ENCODE peak calls at places on chromosome 17, in six cellular contexts. J, C, L, D, M and H are unnamed samples.

GRCh38 chr17:6536053-6536452 is 20.3 kb downstream of the PITPNM3 start:
- DNase-seq in C (no peak), D (no peak), L (no peak), J (no peak), M (no peak), H (no peak)

GRCh38 chr17:75625813-75626486 is 7.3 kb upstream of the SMIM5 start:
- DNase-seq in C (peak), L (peak), M (no peak), J (peak), D (peak), H (peak)

GRCh38 chr17:65514082-65514481 is 47.4 kb downstream of the AXIN2 start:
- DNase-seq in C (no peak), D (no peak), M (no peak), J (no peak), L (no peak), H (no peak)

GRCh38 chr17:8060274-8060673 is 21.4 kb downstream of the ALOX15B start:
- DNase-seq in L (peak), M (peak), D (peak), C (no peak), J (peak), H (no peak)

GRCh38 chr17:41308251-41308917 is 725 bp downstream of the KRTAP16-1 start:
- DNase-seq in J (no peak), C (no peak), D (no peak), L (no peak), M (peak), H (no peak)

GRCh38 chr17:33725675-33726271 is 432.7 kb upstream of the ASIC2 start:
- DNase-seq in L (peak), D (peak), J (peak), M (no peak), C (no peak), H (peak)

GRCh38 chr17:57852041-57852954 is 2.5 kb upstream of the MRPS23 start:
- DNase-seq in J (no peak), D (peak), L (no peak), M (no peak), C (no peak), H (no peak)

GRCh38 chr17:12040478-12040877 is 19.8 kb downstream of the MAP2K4 start:
- DNase-seq in M (no peak), L (no peak), J (no peak), C (no peak), D (no peak), H (no peak)

GRCh38 chr17:3911271-3912053 is 4.8 kb downstream of the P2RX1 start:
- DNase-seq in L (no peak), C (peak), J (no peak), M (peak), D (no peak), H (peak)

GRCh38 chr17:29836643-29837042 is 93.4 kb downstream of the SSH2 start:
- DNase-seq in C (no peak), D (no peak), J (no peak), M (no peak), L (no peak), H (no peak)

GRCh38 chr17:30378191-30378796 is 433 bp upstream of the CPD start:
- DNase-seq in J (peak), D (peak), L (no peak), C (no peak), M (no peak), H (no peak)

GRCh38 chr17:64243340-64243739 is 19.7 kb downstream of the TEX2 start:
- DNase-seq in L (no peak), M (no peak), D (no peak), C (no peak), J (no peak), H (no peak)

GRCh38 chr17:62626719-62627218 is 701 bp upstream of the MRC2 start:
- DNase-seq in C (peak), L (peak), D (no peak), M (no peak), J (no peak), H (no peak)

GRCh38 chr17:75514299-75515228 is 773 bp downstream of the CASKIN2 start:
- DNase-seq in M (no peak), C (no peak), L (no peak), D (peak), J (peak), H (no peak)

GRCh38 chr17:48871551-48872351 is 20.8 kb upstream of the ATP5MC1 start:
- DNase-seq in M (no peak), D (no peak), C (no peak), L (peak), J (peak), H (no peak)

GRCh38 chr17:32623196-32623595 is 136.4 kb downstream of the CDK5R1 start:
- DNase-seq in M (no peak), J (no peak), L (no peak), D (no peak), C (no peak), H (no peak)

GRCh38 chr17:79179334-79179733 is 104.7 kb downstream of the ENGASE start:
- DNase-seq in M (no peak), C (no peak), J (no peak), L (no peak), D (no peak), H (no peak)

GRCh38 chr17:75684249-75684648 is 17.1 kb downstream of the SAP30BP start:
- DNase-seq in C (no peak), M (no peak), D (no peak), L (no peak), J (no peak), H (no peak)

GRCh38 chr17:40949406-40949805 is 12.0 kb upstream of the KRT23 start:
- DNase-seq in J (no peak), D (no peak), L (peak), M (no peak), C (no peak), H (no peak)

GRCh38 chr17:9887521-9887920 is 17.6 kb downstream of the RCVRN start:
- DNase-seq in J (no peak), C (no peak), M (no peak), D (no peak), L (no peak), H (no peak)

DNA sequence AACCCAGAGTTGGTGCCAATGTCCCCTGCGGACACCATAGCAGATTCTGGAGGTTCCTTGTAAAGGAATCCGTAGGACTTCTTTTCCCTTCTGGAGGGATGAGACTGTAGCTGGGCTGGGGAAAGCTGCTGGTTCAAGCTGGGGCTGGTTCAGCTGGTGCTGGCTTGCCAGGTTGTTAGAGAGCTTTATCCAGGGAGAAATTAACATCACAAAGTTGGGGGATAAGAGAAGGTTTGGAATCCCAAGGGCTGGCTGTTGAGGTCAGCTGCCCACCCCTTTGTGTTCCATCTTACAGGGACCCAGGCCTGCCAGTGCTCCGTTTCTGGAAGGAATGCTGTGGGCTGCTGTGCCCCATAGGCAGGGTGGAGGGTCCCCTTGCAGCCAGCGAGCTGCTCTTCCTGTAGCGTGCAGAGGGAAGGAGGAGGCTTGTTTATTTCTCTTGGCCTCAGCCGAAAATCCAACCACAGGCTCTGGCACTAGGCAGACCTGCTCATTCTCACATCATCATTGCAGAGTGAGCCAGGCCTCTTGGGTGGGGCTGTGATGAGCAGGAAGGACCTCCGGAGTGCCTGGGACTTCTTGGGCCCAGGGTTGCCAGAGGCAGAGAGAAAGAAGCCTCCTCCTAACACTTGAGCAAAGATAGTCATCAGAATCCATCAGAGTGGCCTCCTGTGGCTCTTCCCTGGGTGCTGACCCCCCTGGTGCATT is 251.1 kb downstream of the SEC14L1 start:
- DNase-seq in C (no peak), M (no peak), J (no peak), L (no peak), D (no peak), H (no peak)
- TF ChIP-seq POLR2A in C (no peak), M (no peak), J (no peak), L (no peak), D (no peak), H (no peak)

GRCh38 chr17:17724991-17725852 is 44.0 kb downstream of the RAI1 start:
- DNase-seq in D (peak), L (no peak), J (no peak), C (no peak), M (no peak), H (no peak)
- TF ChIP-seq TAF1 in D (no peak), L (no peak), J (no peak), C (no peak), M (no peak), H (no peak)

GRCh38 chr17:4968916-4969550 is 1.4 kb upstream of the SPAG7 start:
- DNase-seq in L (no peak), C (no peak), J (no peak), D (no peak), M (no peak), H (no peak)

GRCh38 chr17:4968166-4968915 is 724 bp upstream of the SPAG7 start:
- DNase-seq in D (peak), L (no peak), J (peak), M (no peak), C (peak), H (no peak)

GRCh38 chr17:4965311-4965986 is 2.2 kb downstream of the SPAG7 start:
- DNase-seq in J (no peak), M (no peak), C (no peak), L (no peak), D (no peak), H (no peak)

GRCh38 chr17:4967539-4968165 is at the start of gene SPAG7:
- DNase-seq in J (peak), C (peak), M (peak), D (peak), L (peak), H (peak)

GRCh38 chr17:4966844-4967538 is 626 bp downstream of the SPAG7 start:
- DNase-seq in M (peak), J (peak), D (peak), C (peak), L (peak), H (peak)
- TF ChIP-seq POLR2AphosphoS5 in M (no peak), J (no peak), D (no peak), C (no peak), L (peak), H (no peak)

GRCh38 chr17:50065056-50065455 is 9.1 kb downstream of the ITGA3 start:
- DNase-seq in J (no peak), L (no peak), M (no peak), C (no peak), D (no peak), H (no peak)

GRCh38 chr17:50064253-50064991 is 8.5 kb downstream of the ITGA3 start:
- DNase-seq in C (no peak), M (no peak), D (no peak), L (no peak), J (peak), H (no peak)

GRCh38 chr17:50066995-50067394 is 11.1 kb downstream of the ITGA3 start:
- DNase-seq in M (no peak), D (no peak), C (no peak), J (no peak), L (no peak), H (no peak)

GRCh38 chr17:50070908-50071680 is 15.2 kb downstream of the ITGA3 start:
- DNase-seq in D (no peak), L (no peak), M (no peak), J (no peak), C (no peak), H (no peak)

DNA sequence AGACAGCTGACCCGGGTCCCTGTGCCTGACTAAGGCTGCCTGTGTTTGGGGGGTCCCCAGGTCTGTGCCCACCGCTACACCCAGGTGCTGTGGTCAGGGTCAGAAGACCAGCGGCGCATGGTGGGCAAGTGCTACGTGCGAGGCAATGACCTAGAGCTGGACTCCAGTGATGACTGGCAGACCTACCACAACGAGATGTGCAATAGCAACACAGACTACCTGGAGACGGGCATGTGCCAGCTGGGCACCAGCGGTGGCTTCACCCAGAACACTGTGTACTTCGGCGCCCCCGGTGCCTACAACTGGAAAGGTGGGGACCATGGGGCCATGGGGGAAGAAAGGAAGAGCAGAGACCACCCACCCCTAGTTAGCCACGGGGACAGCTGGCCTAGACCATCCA is 12.1 kb downstream of the ITGA3 start:
- DNase-seq in L (no peak), C (no peak), D (no peak), M (no peak), J (no peak), H (no peak)
- TF ChIP-seq POLR2A in L (no peak), C (no peak), D (no peak), M (no peak), J (no peak), H (no peak)

DNA sequence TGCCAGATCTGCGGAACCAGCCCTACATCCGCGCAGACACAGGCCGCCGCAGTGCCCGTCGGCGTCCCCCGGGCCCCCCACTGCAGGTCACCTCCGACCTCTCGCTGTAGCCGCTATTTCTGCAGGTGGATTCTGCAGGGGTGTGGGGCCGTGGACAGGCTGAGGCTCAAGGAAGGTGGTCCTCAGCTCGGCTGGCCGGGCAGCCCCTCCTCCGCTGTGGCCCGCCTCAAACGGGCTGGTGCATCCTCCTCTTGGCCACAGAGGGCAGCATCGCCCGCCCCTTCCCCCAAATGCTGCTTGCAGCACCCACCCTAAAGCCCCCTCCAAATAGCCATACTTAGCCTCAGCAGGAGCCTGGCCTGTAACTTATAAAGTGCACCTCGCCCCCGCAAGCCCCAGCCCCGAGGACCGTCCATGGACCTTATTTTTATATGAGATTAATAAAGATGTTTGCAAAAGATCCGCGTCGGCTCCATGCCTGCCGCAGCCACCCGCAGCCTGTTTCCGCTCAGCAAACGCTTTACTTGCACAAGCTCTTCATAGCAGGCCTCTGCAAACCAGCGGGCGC is 14.9 kb downstream of the SPATA32 start:
- DNase-seq in L (no peak), D (peak), J (peak), M (no peak), C (peak), H (no peak)
- TF ChIP-seq TAF1 in L (no peak), D (no peak), J (no peak), M (no peak), C (no peak), H (no peak)

DNA sequence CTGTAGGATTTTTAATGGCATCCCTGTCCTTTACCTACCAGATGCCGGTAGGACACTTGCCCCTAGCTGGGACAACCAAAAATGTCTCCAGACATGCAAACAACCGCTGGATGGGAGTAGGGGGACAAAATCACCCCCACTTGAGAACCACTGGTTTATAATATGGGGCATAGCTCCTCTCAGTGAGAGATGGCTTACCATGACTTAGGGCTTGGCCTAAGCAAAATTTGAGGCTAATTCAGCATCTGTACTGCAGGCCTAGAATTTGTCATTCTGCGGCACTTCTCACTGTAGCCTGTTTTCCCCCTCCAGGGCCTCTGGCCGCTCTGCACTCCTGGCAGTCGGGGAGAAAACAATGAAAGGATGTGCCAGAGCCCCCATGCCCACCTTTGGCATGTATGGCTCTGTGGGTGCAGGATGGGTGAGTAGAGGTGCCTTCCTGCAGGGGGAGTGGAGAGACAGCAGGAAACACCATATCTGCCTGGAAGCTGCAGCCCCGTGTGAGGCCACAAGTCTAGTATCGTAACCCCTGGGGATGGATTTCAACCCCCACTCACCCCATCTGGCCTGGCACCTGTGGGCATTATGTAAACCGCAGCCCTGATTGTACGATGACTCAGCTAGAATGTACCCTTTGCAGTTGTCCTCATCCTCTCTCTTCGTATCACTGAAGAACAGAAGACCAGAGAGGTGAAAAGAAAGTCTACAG is 268.1 kb downstream of the SOX9 start:
- DNase-seq in C (no peak), D (no peak), L (no peak), J (no peak), M (peak), H (peak)
- TF ChIP-seq POLR2AphosphoS5 in C (no peak), D (no peak), L (no peak), J (no peak), M (no peak), H (no peak)

DNA sequence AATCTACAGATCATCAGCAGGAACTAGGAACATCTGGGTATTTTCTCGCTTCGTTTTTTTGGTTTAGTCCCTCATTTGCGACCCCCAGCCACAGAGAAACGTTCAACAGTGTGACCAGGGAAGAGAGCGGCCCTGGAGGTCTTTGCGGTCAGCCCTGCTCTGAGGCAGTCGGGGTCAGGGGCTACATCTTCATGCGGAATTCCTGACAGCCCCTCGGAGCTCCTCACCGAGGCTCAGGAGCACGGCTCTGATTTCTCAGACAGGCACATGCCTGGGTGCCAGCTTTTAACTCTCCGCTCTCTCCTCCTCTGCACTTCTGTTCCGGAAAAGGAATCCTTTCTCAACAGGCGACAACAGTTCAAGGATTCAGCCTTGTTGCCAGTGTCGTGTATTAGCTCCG is 8.0 kb upstream of the WDR45B start:
- DNase-seq in D (no peak), C (no peak), M (no peak), L (no peak), J (no peak), H (no peak)
- TF ChIP-seq POLR2A in D (no peak), C (no peak), M (no peak), L (no peak), J (no peak), H (no peak)

GRCh38 chr17:61245706-61246135 is 153.9 kb upstream of the TBX2 start:
- DNase-seq in L (no peak), M (no peak), J (no peak), D (no peak), C (no peak), H (no peak)
- TF ChIP-seq TAF1 in L (no peak), M (no peak), J (no peak), D (no peak), C (no peak), H (no peak)